ENCODE peak calls at places on chromosomes 13 and 19, in nine cellular contexts. One of them, this sample, is unnamed.

GRCh38 chr19:7492142-7493055 is 3.6 kb upstream of the PEX11G start:
- DNase-seq in HCT116: no peak
- DNase-seq in thoracic aorta: no peak
- DNase-seq in esophagus squamous epithelium: no peak
- DNase-seq in aorta: no peak
- DNase-seq in fibroblast of lung: no peak
- DNase-seq in Peyer's patch: no peak
- DNase-seq in stomach: no peak
- DNase-seq in uterus: no peak
- DNase-seq in this sample: peak; percentile 64

GRCh38 chr19:19820774-19821315 is 705 bp downstream of the ZNF506 start:
- DNase-seq in HCT116: no peak
- DNase-seq in thoracic aorta: no peak
- DNase-seq in esophagus squamous epithelium: no peak
- DNase-seq in aorta: no peak
- DNase-seq in fibroblast of lung: no peak
- DNase-seq in Peyer's patch: no peak
- DNase-seq in stomach: no peak
- DNase-seq in uterus: no peak
- DNase-seq in this sample: no peak

GRCh38 chr13:101258071-101258470 is 158.2 kb downstream of the NALCN start:
- DNase-seq in HCT116: peak; percentile 54
- DNase-seq in thoracic aorta: no peak
- DNase-seq in esophagus squamous epithelium: no peak
- DNase-seq in aorta: no peak
- DNase-seq in fibroblast of lung: peak; percentile 70
- DNase-seq in Peyer's patch: no peak
- DNase-seq in stomach: no peak
- DNase-seq in uterus: no peak
- DNase-seq in this sample: no peak

GRCh38 chr13:95246292-95247082 is 54.8 kb downstream of the ABCC4 start:
- DNase-seq in HCT116: no peak
- DNase-seq in thoracic aorta: no peak
- DNase-seq in esophagus squamous epithelium: no peak
- DNase-seq in aorta: no peak
- DNase-seq in fibroblast of lung: no peak
- DNase-seq in Peyer's patch: no peak
- DNase-seq in stomach: no peak
- DNase-seq in uterus: no peak
- DNase-seq in this sample: peak; percentile 27

GRCh38 chr13:44816701-44817684 is 172.3 kb downstream of the NUFIP1 start:
- DNase-seq in HCT116: peak; percentile 63
- DNase-seq in thoracic aorta: no peak
- DNase-seq in esophagus squamous epithelium: no peak
- DNase-seq in aorta: no peak
- DNase-seq in fibroblast of lung: no peak
- DNase-seq in Peyer's patch: no peak
- DNase-seq in stomach: no peak
- DNase-seq in uterus: no peak
- DNase-seq in this sample: no peak

GRCh38 chr13:23960566-23961156 is 63.4 kb upstream of the C1QTNF9B start:
- DNase-seq in HCT116: peak; percentile 27
- DNase-seq in thoracic aorta: no peak
- DNase-seq in esophagus squamous epithelium: no peak
- DNase-seq in aorta: no peak
- DNase-seq in fibroblast of lung: peak; percentile 63
- DNase-seq in Peyer's patch: no peak
- DNase-seq in stomach: no peak
- DNase-seq in uterus: no peak
- DNase-seq in this sample: no peak

GRCh38 chr19:46983097-46983496 is 36.5 kb upstream of the NPAS1 start:
- DNase-seq in HCT116: no peak
- DNase-seq in thoracic aorta: no peak
- DNase-seq in esophagus squamous epithelium: no peak
- DNase-seq in aorta: no peak
- DNase-seq in fibroblast of lung: no peak
- DNase-seq in Peyer's patch: no peak
- DNase-seq in stomach: no peak
- DNase-seq in uterus: no peak
- DNase-seq in this sample: no peak

GRCh38 chr19:19387108-19387507 is 18.4 kb upstream of the GATAD2A start:
- DNase-seq in HCT116: no peak
- DNase-seq in thoracic aorta: no peak
- DNase-seq in esophagus squamous epithelium: no peak
- DNase-seq in aorta: no peak
- DNase-seq in fibroblast of lung: no peak
- DNase-seq in Peyer's patch: no peak
- DNase-seq in stomach: no peak
- DNase-seq in uterus: no peak
- DNase-seq in this sample: no peak

GRCh38 chr19:10701955-10702307 is 692 bp downstream of the QTRT1 start:
- DNase-seq in HCT116: no peak
- DNase-seq in thoracic aorta: no peak
- DNase-seq in esophagus squamous epithelium: no peak
- DNase-seq in aorta: no peak
- DNase-seq in fibroblast of lung: no peak
- DNase-seq in Peyer's patch: no peak
- DNase-seq in stomach: no peak
- DNase-seq in uterus: no peak
- DNase-seq in this sample: no peak

GRCh38 chr13:109586509-109587346 is 199.7 kb downstream of the IRS2 start:
- DNase-seq in HCT116: no peak
- DNase-seq in thoracic aorta: no peak
- DNase-seq in esophagus squamous epithelium: no peak
- DNase-seq in aorta: no peak
- DNase-seq in fibroblast of lung: no peak
- DNase-seq in Peyer's patch: peak; percentile 75
- DNase-seq in stomach: peak; percentile 57
- DNase-seq in uterus: no peak
- DNase-seq in this sample: no peak

GRCh38 chr19:58513694-58514563 is 2.1 kb upstream of the SLC27A5 start:
- DNase-seq in HCT116: peak; percentile 86
- DNase-seq in thoracic aorta: no peak
- DNase-seq in esophagus squamous epithelium: no peak
- DNase-seq in aorta: peak; percentile 92
- DNase-seq in fibroblast of lung: peak; percentile 83
- DNase-seq in Peyer's patch: peak; percentile 94
- DNase-seq in stomach: peak; percentile 94
- DNase-seq in uterus: peak; percentile 69
- DNase-seq in this sample: peak; percentile 92

GRCh38 chr13:59883885-59884284 is 279.8 kb downstream of the DIAPH3 start:
- DNase-seq in HCT116: no peak
- DNase-seq in thoracic aorta: no peak
- DNase-seq in esophagus squamous epithelium: no peak
- DNase-seq in aorta: no peak
- DNase-seq in fibroblast of lung: no peak
- DNase-seq in Peyer's patch: no peak
- DNase-seq in stomach: no peak
- DNase-seq in uterus: no peak
- DNase-seq in this sample: no peak

GRCh38 chr19:44867578-44867977 is 21.5 kb downstream of the NECTIN2 start:
- DNase-seq in HCT116: no peak
- DNase-seq in thoracic aorta: no peak
- DNase-seq in esophagus squamous epithelium: no peak
- DNase-seq in aorta: no peak
- DNase-seq in fibroblast of lung: no peak
- DNase-seq in Peyer's patch: no peak
- DNase-seq in stomach: no peak
- DNase-seq in uterus: no peak
- DNase-seq in this sample: no peak

GRCh38 chr13:39776439-39776838 is 121.0 kb downstream of the COG6 start:
- DNase-seq in HCT116: no peak
- DNase-seq in thoracic aorta: no peak
- DNase-seq in esophagus squamous epithelium: no peak
- DNase-seq in aorta: no peak
- DNase-seq in fibroblast of lung: peak; percentile 66
- DNase-seq in Peyer's patch: no peak
- DNase-seq in stomach: no peak
- DNase-seq in uterus: no peak
- DNase-seq in this sample: no peak

GRCh38 chr19:54427586-54427985 is 12.3 kb downstream of the TTYH1 start:
- DNase-seq in HCT116: no peak
- DNase-seq in thoracic aorta: no peak
- DNase-seq in esophagus squamous epithelium: no peak
- DNase-seq in aorta: no peak
- DNase-seq in fibroblast of lung: no peak
- DNase-seq in Peyer's patch: no peak
- DNase-seq in stomach: no peak
- DNase-seq in uterus: no peak
- DNase-seq in this sample: no peak

DNA sequence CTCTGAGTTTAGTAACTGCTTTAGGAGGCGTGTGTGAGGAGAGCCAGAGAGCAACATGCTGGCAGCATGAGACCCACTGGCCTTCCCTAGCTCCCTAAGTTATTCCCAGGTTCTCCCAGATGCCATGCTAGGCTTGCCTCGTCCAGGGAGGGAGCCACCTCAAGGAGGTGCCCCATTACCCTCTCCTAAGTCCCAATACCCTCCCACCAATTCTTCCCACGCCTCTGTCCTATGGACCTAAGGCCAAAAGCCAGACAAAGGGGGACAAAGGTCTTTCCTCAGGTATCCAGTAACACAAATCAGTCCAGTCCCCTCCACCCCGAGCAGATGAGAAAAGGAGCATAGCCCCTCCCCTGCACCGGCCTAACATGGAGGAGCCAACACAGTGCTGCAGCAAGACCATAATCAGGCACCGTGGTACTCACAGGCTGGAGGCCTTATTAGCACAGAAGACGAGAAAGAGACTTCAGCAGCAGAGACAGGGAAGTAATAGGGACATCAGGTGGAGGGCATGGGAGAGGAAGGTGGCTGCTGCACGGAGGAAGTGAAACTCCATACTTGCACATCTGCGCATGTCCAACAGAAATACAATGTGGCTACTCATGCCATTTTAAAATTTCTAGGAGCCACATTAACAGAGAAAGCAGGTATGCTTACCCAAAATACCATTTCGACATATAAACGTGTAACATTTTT is 46.3 kb downstream of the BRD4 start:
- DNase-seq in HCT116: no peak
- DNase-seq in thoracic aorta: no peak
- DNase-seq in esophagus squamous epithelium: no peak
- DNase-seq in aorta: no peak
- DNase-seq in fibroblast of lung: no peak
- DNase-seq in Peyer's patch: peak; percentile 70
- DNase-seq in stomach: no peak
- DNase-seq in uterus: no peak
- DNase-seq in this sample: no peak
- H3K4me1 ChIP-seq in HCT116: no peaks in the 10 kb centered on the region
- H3K4me1 ChIP-seq in thoracic aorta: peaks cover 91% of the 10 kb centered on the region
- H3K4me1 ChIP-seq in esophagus squamous epithelium: peaks cover 94% of the 10 kb centered on the region
- H3K4me1 ChIP-seq in aorta: peaks cover 13% of the 10 kb centered on the region
- H3K4me1 ChIP-seq in fibroblast of lung: peaks cover 35% of the 10 kb centered on the region
- H3K4me1 ChIP-seq in Peyer's patch: peaks cover 57% of the 10 kb centered on the region
- H3K4me1 ChIP-seq in stomach: peaks cover 100% of the 10 kb centered on the region
- H3K4me1 ChIP-seq in uterus: peaks cover 33% of the 10 kb centered on the region
- H3K4me1 ChIP-seq in this sample: peaks cover 100% of the 10 kb centered on the region

GRCh38 chr19:48637449-48637947 is 319 bp upstream of the DBP start:
- DNase-seq in HCT116: peak; percentile 99
- DNase-seq in thoracic aorta: peak; percentile 99
- DNase-seq in esophagus squamous epithelium: peak; percentile 99
- DNase-seq in aorta: peak; percentile 100
- DNase-seq in fibroblast of lung: peak; percentile 99
- DNase-seq in Peyer's patch: peak; percentile 100
- DNase-seq in stomach: peak; percentile 99
- DNase-seq in uterus: peak; percentile 100
- DNase-seq in this sample: peak; percentile 98
- H3K4me3 ChIP-seq in HCT116: peak overlapping the region; percentile 83
- H3K4me3 ChIP-seq in thoracic aorta: peak overlapping the region; percentile 90
- H3K4me3 ChIP-seq in esophagus squamous epithelium: peak overlapping the region; percentile 68
- H3K4me3 ChIP-seq in aorta: peak overlapping the region; percentile 43
- H3K4me3 ChIP-seq in fibroblast of lung: peak overlapping the region; percentile 81
- H3K4me3 ChIP-seq in Peyer's patch: peak overlapping the region; percentile 77
- H3K4me3 ChIP-seq in stomach: peak overlapping the region; percentile 74
- H3K4me3 ChIP-seq in uterus: peak overlapping the region; percentile 54
- H3K4me3 ChIP-seq in this sample: peak overlapping the region; percentile 78

DNA sequence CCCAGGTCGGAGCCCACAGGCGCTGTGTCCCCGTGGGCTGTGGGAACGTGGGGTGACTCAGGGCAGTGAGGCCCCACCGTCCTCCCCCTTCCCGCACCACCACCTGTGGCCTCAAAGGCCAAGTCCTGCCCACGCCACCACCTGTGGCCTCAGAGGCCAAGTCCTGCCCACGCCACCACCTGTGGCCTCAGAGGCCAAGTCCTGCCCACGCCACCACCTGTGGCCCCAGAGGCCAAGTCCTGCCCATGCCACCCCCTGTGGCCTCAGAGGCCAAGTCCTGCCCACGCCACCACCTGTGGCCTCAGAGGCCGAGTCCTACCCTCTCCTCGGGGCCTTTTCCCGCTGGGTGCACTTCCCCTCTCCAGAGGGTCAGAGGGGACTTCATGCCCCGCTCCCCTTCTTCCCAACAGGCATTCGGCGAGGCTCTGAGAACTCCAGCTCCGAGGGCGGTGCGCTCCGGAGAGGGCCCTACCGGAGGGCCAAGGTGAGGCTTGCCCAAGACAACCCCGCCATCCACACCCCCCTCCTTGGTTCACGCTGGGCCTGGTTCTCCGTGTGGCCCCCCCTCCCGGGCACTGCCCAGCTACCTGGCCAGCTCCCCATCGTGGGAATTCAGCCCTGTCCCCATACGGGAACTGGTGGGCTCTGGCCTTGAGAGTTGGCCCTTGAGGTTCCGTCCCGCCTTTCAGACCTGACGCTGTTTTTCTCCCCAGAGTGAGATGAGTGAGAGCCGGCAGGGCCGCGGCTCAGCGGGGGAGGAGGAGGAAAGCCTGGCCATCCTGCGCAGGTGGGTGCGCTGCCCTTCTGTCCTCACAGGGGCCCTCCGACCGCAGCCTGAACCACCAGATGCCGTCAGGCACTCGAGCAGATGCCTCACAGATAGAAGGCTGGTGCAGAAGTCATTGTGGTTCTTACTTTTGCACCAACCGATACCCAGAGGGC is 27.4 kb upstream of the F7 start:
- DNase-seq in HCT116: no peak
- DNase-seq in thoracic aorta: no peak
- DNase-seq in esophagus squamous epithelium: no peak
- DNase-seq in aorta: peak; percentile 37
- DNase-seq in fibroblast of lung: no peak
- DNase-seq in Peyer's patch: no peak
- DNase-seq in stomach: no peak
- DNase-seq in uterus: no peak
- DNase-seq in this sample: no peak
- H3K27ac ChIP-seq in HCT116: no peak overlapping the region
- H3K27ac ChIP-seq in thoracic aorta: no peak overlapping the region
- H3K27ac ChIP-seq in esophagus squamous epithelium: no peak overlapping the region
- H3K27ac ChIP-seq in aorta: no peak overlapping the region
- H3K27ac ChIP-seq in fibroblast of lung: no peak overlapping the region
- H3K27ac ChIP-seq in Peyer's patch: no peak overlapping the region
- H3K27ac ChIP-seq in stomach: no peak overlapping the region
- H3K27ac ChIP-seq in uterus: no peak overlapping the region
- H3K27ac ChIP-seq in this sample: no peak overlapping the region

DNA sequence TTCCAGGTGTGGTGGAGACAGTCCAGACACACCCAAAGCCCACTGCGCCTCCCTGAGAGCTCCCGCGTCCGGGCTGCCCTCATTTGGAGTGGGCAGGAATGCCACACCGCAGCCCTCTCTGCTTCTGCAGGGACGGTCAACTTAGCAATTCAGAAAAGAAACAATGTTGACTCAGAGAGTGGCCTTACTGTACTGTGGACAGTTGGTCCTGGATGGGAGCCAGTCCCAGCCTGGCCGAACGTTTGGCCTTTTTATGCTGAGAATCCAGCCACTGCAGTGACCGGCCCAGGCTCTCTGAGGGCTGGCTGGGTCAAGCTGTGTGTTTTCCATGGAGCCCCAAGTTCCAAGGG is 7.2 kb downstream of the GAS6 start:
- DNase-seq in HCT116: no peak
- DNase-seq in thoracic aorta: no peak
- DNase-seq in esophagus squamous epithelium: no peak
- DNase-seq in aorta: no peak
- DNase-seq in fibroblast of lung: peak; percentile 72
- DNase-seq in Peyer's patch: no peak
- DNase-seq in stomach: peak; percentile 57
- DNase-seq in uterus: no peak
- DNase-seq in this sample: peak; percentile 49
- H3K4me1 ChIP-seq in HCT116: peaks cover 6% of the 10 kb centered on the region
- H3K4me1 ChIP-seq in thoracic aorta: peaks cover 46% of the 10 kb centered on the region
- H3K4me1 ChIP-seq in esophagus squamous epithelium: peaks cover 75% of the 10 kb centered on the region
- H3K4me1 ChIP-seq in aorta: no peaks in the 10 kb centered on the region
- H3K4me1 ChIP-seq in fibroblast of lung: peaks cover 42% of the 10 kb centered on the region
- H3K4me1 ChIP-seq in Peyer's patch: peaks cover 26% of the 10 kb centered on the region
- H3K4me1 ChIP-seq in stomach: peaks cover 86% of the 10 kb centered on the region
- H3K4me1 ChIP-seq in uterus: peaks cover 66% of the 10 kb centered on the region
- H3K4me1 ChIP-seq in this sample: peaks cover 73% of the 10 kb centered on the region

This sample was measured in upper lobe of left lung.